ENCODE peak calls at places on chromosomes 11 and 22, in ten cellular contexts. One of them, this sample, is unnamed. For H3K9me3, the result is how much of the 10 kb centered on the place peaks cover.

GRCh38 chr11:68127791-68128681 is 6.8 kb upstream of the CHKA start:
- DNase-seq in Peyer's patch: no peak
- DNase-seq in IMR-90: peak
- DNase-seq in body of pancreas: peak
- DNase-seq in cardiac muscle cell: peak
- DNase-seq in neural progenitor cell: peak
- DNase-seq in tibial artery: no peak
- DNase-seq in A549: no peak
- DNase-seq in astrocyte: peak
- DNase-seq in HCT116: peak
- DNase-seq in this sample: no peak

GRCh38 chr11:64072403-64072802 is 36.7 kb downstream of the FLRT1 start:
- DNase-seq in neural progenitor cell: no peak
- DNase-seq in astrocyte: no peak
- DNase-seq in body of pancreas: no peak
- DNase-seq in cardiac muscle cell: no peak
- DNase-seq in tibial artery: no peak
- DNase-seq in HCT116: no peak
- DNase-seq in Peyer's patch: no peak
- DNase-seq in IMR-90: no peak
- DNase-seq in A549: no peak
- DNase-seq in this sample: no peak

GRCh38 chr11:119108151-119108856 is 1.2 kb downstream of the C2CD2L start:
- DNase-seq in body of pancreas: peak
- DNase-seq in IMR-90: peak
- DNase-seq in tibial artery: no peak
- DNase-seq in A549: no peak
- DNase-seq in neural progenitor cell: peak
- DNase-seq in cardiac muscle cell: no peak
- DNase-seq in HCT116: no peak
- DNase-seq in astrocyte: no peak
- DNase-seq in Peyer's patch: peak
- DNase-seq in this sample: peak

GRCh38 chr22:31929126-31929928 is 15.0 kb upstream of the YWHAH start:
- DNase-seq in IMR-90: peak
- DNase-seq in A549: no peak
- DNase-seq in neural progenitor cell: no peak
- DNase-seq in astrocyte: no peak
- DNase-seq in HCT116: no peak
- DNase-seq in body of pancreas: no peak
- DNase-seq in Peyer's patch: no peak
- DNase-seq in tibial artery: no peak
- DNase-seq in cardiac muscle cell: no peak
- DNase-seq in this sample: no peak

GRCh38 chr11:3002871-3003270 is 10.7 kb upstream of the NAP1L4 start:
- DNase-seq in cardiac muscle cell: no peak
- DNase-seq in HCT116: no peak
- DNase-seq in tibial artery: no peak
- DNase-seq in body of pancreas: no peak
- DNase-seq in astrocyte: no peak
- DNase-seq in IMR-90: no peak
- DNase-seq in Peyer's patch: peak
- DNase-seq in neural progenitor cell: no peak
- DNase-seq in A549: no peak
- DNase-seq in this sample: no peak

GRCh38 chr22:27045103-27045940 is 387.9 kb downstream of the MIAT start:
- DNase-seq in tibial artery: no peak
- DNase-seq in IMR-90: peak
- DNase-seq in A549: peak
- DNase-seq in neural progenitor cell: no peak
- DNase-seq in body of pancreas: peak
- DNase-seq in Peyer's patch: no peak
- DNase-seq in HCT116: no peak
- DNase-seq in astrocyte: peak
- DNase-seq in cardiac muscle cell: no peak
- DNase-seq in this sample: no peak

GRCh38 chr11:1323779-1324178 is 14.3 kb upstream of the TOLLIP start:
- DNase-seq in astrocyte: no peak
- DNase-seq in neural progenitor cell: no peak
- DNase-seq in IMR-90: no peak
- DNase-seq in body of pancreas: no peak
- DNase-seq in Peyer's patch: peak
- DNase-seq in cardiac muscle cell: no peak
- DNase-seq in A549: no peak
- DNase-seq in tibial artery: no peak
- DNase-seq in HCT116: no peak
- DNase-seq in this sample: no peak

GRCh38 chr11:3162410-3163240 is 2.5 kb downstream of the OSBPL5 start:
- DNase-seq in HCT116: no peak
- DNase-seq in body of pancreas: no peak
- DNase-seq in IMR-90: no peak
- DNase-seq in astrocyte: no peak
- DNase-seq in neural progenitor cell: no peak
- DNase-seq in tibial artery: peak
- DNase-seq in Peyer's patch: no peak
- DNase-seq in A549: no peak
- DNase-seq in cardiac muscle cell: no peak
- DNase-seq in this sample: no peak

GRCh38 chr11:31651822-31652221 is 142.3 kb downstream of the ELP4 start:
- DNase-seq in A549: no peak
- DNase-seq in neural progenitor cell: no peak
- DNase-seq in HCT116: no peak
- DNase-seq in tibial artery: no peak
- DNase-seq in Peyer's patch: no peak
- DNase-seq in body of pancreas: no peak
- DNase-seq in astrocyte: no peak
- DNase-seq in IMR-90: no peak
- DNase-seq in cardiac muscle cell: no peak
- DNase-seq in this sample: no peak

GRCh38 chr22:20408891-20409290 is 14.9 kb downstream of the ZNF74 start:
- DNase-seq in astrocyte: no peak
- DNase-seq in body of pancreas: no peak
- DNase-seq in HCT116: no peak
- DNase-seq in Peyer's patch: peak
- DNase-seq in A549: no peak
- DNase-seq in cardiac muscle cell: no peak
- DNase-seq in IMR-90: no peak
- DNase-seq in neural progenitor cell: no peak
- DNase-seq in tibial artery: no peak
- DNase-seq in this sample: no peak

GRCh38 chr22:42773161-42773560 is 52.5 kb upstream of the A4GALT start:
- DNase-seq in neural progenitor cell: no peak
- DNase-seq in tibial artery: no peak
- DNase-seq in Peyer's patch: peak
- DNase-seq in IMR-90: no peak
- DNase-seq in body of pancreas: no peak
- DNase-seq in cardiac muscle cell: no peak
- DNase-seq in astrocyte: no peak
- DNase-seq in HCT116: no peak
- DNase-seq in A549: no peak
- DNase-seq in this sample: no peak

GRCh38 chr11:12102588-12103410 is 7.6 kb upstream of the MICAL2 start:
- DNase-seq in IMR-90: no peak
- DNase-seq in tibial artery: no peak
- DNase-seq in astrocyte: no peak
- DNase-seq in HCT116: no peak
- DNase-seq in neural progenitor cell: no peak
- DNase-seq in cardiac muscle cell: no peak
- DNase-seq in Peyer's patch: peak
- DNase-seq in body of pancreas: no peak
- DNase-seq in A549: no peak
- DNase-seq in this sample: no peak

GRCh38 chr22:27494821-27495220 is 306.7 kb downstream of the MN1 start:
- DNase-seq in neural progenitor cell: peak
- DNase-seq in body of pancreas: no peak
- DNase-seq in Peyer's patch: no peak
- DNase-seq in IMR-90: no peak
- DNase-seq in cardiac muscle cell: no peak
- DNase-seq in A549: no peak
- DNase-seq in HCT116: no peak
- DNase-seq in astrocyte: no peak
- DNase-seq in tibial artery: no peak
- DNase-seq in this sample: no peak

GRCh38 chr11:13834463-13834862 is 128.1 kb upstream of the SPON1 start:
- DNase-seq in Peyer's patch: no peak
- DNase-seq in cardiac muscle cell: peak
- DNase-seq in astrocyte: no peak
- DNase-seq in neural progenitor cell: peak
- DNase-seq in IMR-90: no peak
- DNase-seq in tibial artery: no peak
- DNase-seq in A549: peak
- DNase-seq in HCT116: no peak
- DNase-seq in body of pancreas: no peak
- DNase-seq in this sample: no peak

GRCh38 chr11:108527382-108527781 is 29.2 kb upstream of the POGLUT3 start:
- DNase-seq in A549: no peak
- DNase-seq in IMR-90: no peak
- DNase-seq in HCT116: no peak
- DNase-seq in tibial artery: no peak
- DNase-seq in astrocyte: no peak
- DNase-seq in body of pancreas: no peak
- DNase-seq in Peyer's patch: no peak
- DNase-seq in cardiac muscle cell: no peak
- DNase-seq in neural progenitor cell: no peak
- DNase-seq in this sample: no peak

GRCh38 chr22:42959472-42960145 is 55.3 kb downstream of the PACSIN2 start:
- DNase-seq in astrocyte: peak
- DNase-seq in cardiac muscle cell: peak
- DNase-seq in body of pancreas: peak
- DNase-seq in tibial artery: peak
- DNase-seq in Peyer's patch: peak
- DNase-seq in IMR-90: peak
- DNase-seq in HCT116: no peak
- DNase-seq in A549: peak
- DNase-seq in neural progenitor cell: no peak
- DNase-seq in this sample: no peak

GRCh38 chr22:39205344-39206021 is 39.3 kb downstream of the PDGFB start:
- DNase-seq in cardiac muscle cell: no peak
- DNase-seq in body of pancreas: no peak
- DNase-seq in HCT116: peak
- DNase-seq in IMR-90: peak
- DNase-seq in A549: peak
- DNase-seq in tibial artery: no peak
- DNase-seq in astrocyte: peak
- DNase-seq in neural progenitor cell: no peak
- DNase-seq in Peyer's patch: peak
- DNase-seq in this sample: peak

GRCh38 chr22:17777005-17777716 is 2.9 kb upstream of the BID start:
- DNase-seq in cardiac muscle cell: no peak
- DNase-seq in Peyer's patch: peak
- DNase-seq in IMR-90: no peak
- DNase-seq in neural progenitor cell: no peak
- DNase-seq in A549: no peak
- DNase-seq in body of pancreas: peak
- DNase-seq in HCT116: no peak
- DNase-seq in astrocyte: no peak
- DNase-seq in tibial artery: no peak
- DNase-seq in this sample: peak

GRCh38 chr11:34915136-34916013 is 804 bp downstream of the APIP start:
- DNase-seq in body of pancreas: no peak
- DNase-seq in cardiac muscle cell: no peak
- DNase-seq in IMR-90: peak
- DNase-seq in tibial artery: peak
- DNase-seq in A549: no peak
- DNase-seq in Peyer's patch: no peak
- DNase-seq in HCT116: no peak
- DNase-seq in astrocyte: peak
- DNase-seq in neural progenitor cell: no peak
- DNase-seq in this sample: peak

GRCh38 chr11:72642815-72643511 is 31.3 kb downstream of the PDE2A start:
- DNase-seq in neural progenitor cell: peak
- DNase-seq in IMR-90: peak
- DNase-seq in astrocyte: peak
- DNase-seq in tibial artery: peak
- DNase-seq in cardiac muscle cell: peak
- DNase-seq in Peyer's patch: peak
- DNase-seq in body of pancreas: peak
- DNase-seq in HCT116: peak
- DNase-seq in A549: peak
- DNase-seq in this sample: no peak
- H3K9me3 ChIP-seq in neural progenitor cell: under half
- H3K9me3 ChIP-seq in IMR-90: under half
- H3K9me3 ChIP-seq in astrocyte: under half
- H3K9me3 ChIP-seq in tibial artery: under half
- H3K9me3 ChIP-seq in cardiac muscle cell: under half
- H3K9me3 ChIP-seq in Peyer's patch: under half
- H3K9me3 ChIP-seq in body of pancreas: under half
- H3K9me3 ChIP-seq in HCT116: under half
- H3K9me3 ChIP-seq in A549: under half
- H3K9me3 ChIP-seq in this sample: under half

GRCh38 chr11:84855846-84856245 is 771.3 kb downstream of the DLG2 start:
- DNase-seq in cardiac muscle cell: no peak
- DNase-seq in IMR-90: peak
- DNase-seq in A549: no peak
- DNase-seq in neural progenitor cell: no peak
- DNase-seq in body of pancreas: no peak
- DNase-seq in Peyer's patch: no peak
- DNase-seq in astrocyte: peak
- DNase-seq in HCT116: no peak
- DNase-seq in tibial artery: no peak
- DNase-seq in this sample: no peak
- H3K27ac ChIP-seq in cardiac muscle cell: no peak
- H3K27ac ChIP-seq in IMR-90: peak
- H3K27ac ChIP-seq in A549: no peak
- H3K27ac ChIP-seq in neural progenitor cell: no peak
- H3K27ac ChIP-seq in body of pancreas: no peak
- H3K27ac ChIP-seq in Peyer's patch: no peak
- H3K27ac ChIP-seq in astrocyte: peak
- H3K27ac ChIP-seq in HCT116: no peak
- H3K27ac ChIP-seq in tibial artery: no peak
- H3K27ac ChIP-seq in this sample: no peak

GRCh38 chr11:122059565-122059964 is 56.5 kb downstream of the BLID start:
- DNase-seq in cardiac muscle cell: no peak
- DNase-seq in tibial artery: no peak
- DNase-seq in HCT116: peak
- DNase-seq in A549: no peak
- DNase-seq in Peyer's patch: no peak
- DNase-seq in astrocyte: no peak
- DNase-seq in body of pancreas: no peak
- DNase-seq in neural progenitor cell: no peak
- DNase-seq in IMR-90: no peak
- DNase-seq in this sample: no peak
- H3K9me3 ChIP-seq in cardiac muscle cell: under half
- H3K9me3 ChIP-seq in tibial artery: under half
- H3K9me3 ChIP-seq in HCT116: under half
- H3K9me3 ChIP-seq in A549: under half
- H3K9me3 ChIP-seq in Peyer's patch: under half
- H3K9me3 ChIP-seq in astrocyte: under half
- H3K9me3 ChIP-seq in body of pancreas: under half
- H3K9me3 ChIP-seq in neural progenitor cell: under half
- H3K9me3 ChIP-seq in IMR-90: under half
- H3K9me3 ChIP-seq in this sample: under half

DNA sequence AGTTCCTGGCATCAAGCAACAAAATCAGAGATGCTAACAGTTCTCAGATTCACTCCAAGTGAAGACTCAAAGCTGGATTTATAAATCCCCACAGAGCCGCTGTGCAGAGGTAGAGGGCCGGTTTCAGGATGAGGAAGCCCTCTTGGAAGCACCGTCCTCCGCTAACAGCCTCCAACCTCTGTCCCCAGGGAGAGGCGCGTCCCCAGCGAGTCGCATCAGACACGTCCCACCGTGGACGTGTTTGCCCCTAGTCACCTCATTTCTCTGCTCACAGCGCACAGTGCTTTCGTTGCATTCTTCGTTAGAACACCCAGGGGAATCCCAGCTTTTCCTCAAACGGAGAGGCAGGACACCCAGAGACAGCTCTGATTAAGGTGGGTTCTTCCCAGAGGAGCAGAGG is 642.9 kb downstream of the BRD1 start:
- DNase-seq in IMR-90: no peak
- DNase-seq in tibial artery: no peak
- DNase-seq in astrocyte: no peak
- DNase-seq in cardiac muscle cell: no peak
- DNase-seq in body of pancreas: no peak
- DNase-seq in neural progenitor cell: no peak
- DNase-seq in A549: no peak
- DNase-seq in Peyer's patch: no peak
- DNase-seq in HCT116: no peak
- DNase-seq in this sample: no peak
- H3K27ac ChIP-seq in IMR-90: no peak
- H3K27ac ChIP-seq in tibial artery: no peak
- H3K27ac ChIP-seq in astrocyte: no peak
- H3K27ac ChIP-seq in cardiac muscle cell: no peak
- H3K27ac ChIP-seq in body of pancreas: no peak
- H3K27ac ChIP-seq in neural progenitor cell: no peak
- H3K27ac ChIP-seq in A549: no peak
- H3K27ac ChIP-seq in Peyer's patch: no peak
- H3K27ac ChIP-seq in HCT116: no peak
- H3K27ac ChIP-seq in this sample: no peak